ENCODE peak calls at places on chromosomes 7 and 10, in six cellular contexts. One of them, this sample, is unnamed.

GRCh38 chr7:135930565-135931423 is 46.4 kb downstream of the MTPN start:
- DNase-seq in PC-3: peak; percentile 27
- DNase-seq in hepatocyte: no peak
- DNase-seq in IMR-90: peak; percentile 62
- DNase-seq in MM.1S: no peak
- DNase-seq in SK-N-SH: peak; percentile 36
- DNase-seq in this sample: no peak

GRCh38 chr7:90345016-90345415 is 1.5 kb upstream of the GTPBP10 start:
- DNase-seq in hepatocyte: no peak
- DNase-seq in IMR-90: no peak
- DNase-seq in MM.1S: no peak
- DNase-seq in PC-3: no peak
- DNase-seq in SK-N-SH: no peak
- DNase-seq in this sample: no peak

GRCh38 chr7:142583424-142583823 is 165.8 kb upstream of the PRSS1 start:
- DNase-seq in IMR-90: peak; percentile 92
- DNase-seq in MM.1S: peak; percentile 63
- DNase-seq in hepatocyte: peak; percentile 73
- DNase-seq in SK-N-SH: peak; percentile 22
- DNase-seq in PC-3: peak; percentile 90
- DNase-seq in this sample: no peak

GRCh38 chr10:60952846-60953220 is 8.8 kb upstream of the RHOBTB1 start:
- DNase-seq in SK-N-SH: no peak
- DNase-seq in hepatocyte: no peak
- DNase-seq in MM.1S: no peak
- DNase-seq in IMR-90: no peak
- DNase-seq in PC-3: no peak
- DNase-seq in this sample: no peak

GRCh38 chr7:87413951-87414381 is 61.5 kb downstream of the ABCB4 start:
- DNase-seq in SK-N-SH: peak; percentile 33
- DNase-seq in PC-3: peak; percentile 90
- DNase-seq in IMR-90: peak; percentile 84
- DNase-seq in hepatocyte: peak; percentile 15
- DNase-seq in MM.1S: no peak
- DNase-seq in this sample: no peak

GRCh38 chr7:19248681-19249080 is 103.5 kb upstream of the FERD3L start:
- DNase-seq in SK-N-SH: no peak
- DNase-seq in IMR-90: peak; percentile 70
- DNase-seq in PC-3: peak; percentile 7
- DNase-seq in MM.1S: no peak
- DNase-seq in hepatocyte: no peak
- DNase-seq in this sample: no peak

GRCh38 chr10:119533473-119533872 is 9.0 kb downstream of the RGS10 start:
- DNase-seq in PC-3: no peak
- DNase-seq in hepatocyte: no peak
- DNase-seq in SK-N-SH: no peak
- DNase-seq in IMR-90: no peak
- DNase-seq in MM.1S: no peak
- DNase-seq in this sample: no peak

GRCh38 chr7:134307320-134307719 is 9.4 kb downstream of the SLC35B4 start:
- DNase-seq in IMR-90: no peak
- DNase-seq in MM.1S: no peak
- DNase-seq in PC-3: peak; percentile 34
- DNase-seq in SK-N-SH: no peak
- DNase-seq in hepatocyte: no peak
- DNase-seq in this sample: no peak

GRCh38 chr7:136324073-136324704 is 347.0 kb upstream of the MTPN start:
- DNase-seq in MM.1S: no peak
- DNase-seq in hepatocyte: no peak
- DNase-seq in IMR-90: no peak
- DNase-seq in PC-3: no peak
- DNase-seq in SK-N-SH: no peak
- DNase-seq in this sample: no peak

GRCh38 chr7:123635551-123636359 is 19.9 kb upstream of the LMOD2 start:
- DNase-seq in SK-N-SH: peak; percentile 72
- DNase-seq in hepatocyte: peak; percentile 56
- DNase-seq in MM.1S: peak; percentile 21
- DNase-seq in IMR-90: peak; percentile 61
- DNase-seq in PC-3: peak; percentile 55
- DNase-seq in this sample: peak; percentile 17

GRCh38 chr7:44196450-44196872 is 4.3 kb upstream of the YKT6 start:
- DNase-seq in MM.1S: peak; percentile 24
- DNase-seq in SK-N-SH: peak; percentile 81
- DNase-seq in IMR-90: peak; percentile 54
- DNase-seq in hepatocyte: peak; percentile 75
- DNase-seq in PC-3: peak; percentile 66
- DNase-seq in this sample: peak; percentile 75

GRCh38 chr10:82811621-82812020 is 936.6 kb downstream of the NRG3 start:
- DNase-seq in IMR-90: no peak
- DNase-seq in SK-N-SH: peak; percentile 11
- DNase-seq in PC-3: no peak
- DNase-seq in MM.1S: peak; percentile 21
- DNase-seq in hepatocyte: no peak
- DNase-seq in this sample: peak; percentile 28

GRCh38 chr10:13105184-13105583 is 5.2 kb downstream of the OPTN start:
- DNase-seq in IMR-90: peak; percentile 33
- DNase-seq in MM.1S: no peak
- DNase-seq in SK-N-SH: no peak
- DNase-seq in hepatocyte: no peak
- DNase-seq in PC-3: no peak
- DNase-seq in this sample: no peak

GRCh38 chr7:35617076-35617475 is 77.9 kb downstream of the HERPUD2 start:
- DNase-seq in SK-N-SH: no peak
- DNase-seq in IMR-90: peak; percentile 56
- DNase-seq in MM.1S: no peak
- DNase-seq in hepatocyte: no peak
- DNase-seq in PC-3: no peak
- DNase-seq in this sample: no peak

GRCh38 chr7:93120981-93121549 is 3.3 kb upstream of the SAMD9 start:
- DNase-seq in SK-N-SH: no peak
- DNase-seq in hepatocyte: no peak
- DNase-seq in IMR-90: no peak
- DNase-seq in MM.1S: no peak
- DNase-seq in PC-3: no peak
- DNase-seq in this sample: no peak

GRCh38 chr7:18685961-18686360 is 190.4 kb downstream of the HDAC9 start:
- DNase-seq in SK-N-SH: no peak
- DNase-seq in PC-3: peak; percentile 22
- DNase-seq in IMR-90: peak; percentile 67
- DNase-seq in hepatocyte: no peak
- DNase-seq in MM.1S: no peak
- DNase-seq in this sample: no peak

GRCh38 chr10:8346861-8347260 is 292.4 kb downstream of the GATA3 start:
- DNase-seq in IMR-90: no peak
- DNase-seq in MM.1S: no peak
- DNase-seq in PC-3: no peak
- DNase-seq in hepatocyte: peak; percentile 14
- DNase-seq in SK-N-SH: no peak
- DNase-seq in this sample: no peak

GRCh38 chr7:134593530-134594392 is 44.9 kb downstream of the AKR1B15 start:
- DNase-seq in PC-3: peak; percentile 63
- DNase-seq in IMR-90: peak; percentile 95
- DNase-seq in SK-N-SH: peak; percentile 10
- DNase-seq in MM.1S: no peak
- DNase-seq in hepatocyte: peak; percentile 35
- DNase-seq in this sample: no peak

GRCh38 chr7:77482015-77482414 is 55.1 kb upstream of the PTPN12 start:
- DNase-seq in hepatocyte: peak; percentile 76
- DNase-seq in SK-N-SH: no peak
- DNase-seq in IMR-90: no peak
- DNase-seq in MM.1S: no peak
- DNase-seq in PC-3: peak; percentile 89
- DNase-seq in this sample: no peak

GRCh38 chr7:1715671-1716074 is 45.6 kb downstream of the ELFN1 start:
- DNase-seq in hepatocyte: no peak
- DNase-seq in MM.1S: no peak
- DNase-seq in PC-3: no peak
- DNase-seq in SK-N-SH: no peak
- DNase-seq in IMR-90: no peak
- DNase-seq in this sample: no peak

GRCh38 chr10:34494012-34494411 is 321.1 kb downstream of the PARD3 start:
- DNase-seq in IMR-90: peak; percentile 21
- DNase-seq in hepatocyte: no peak
- DNase-seq in SK-N-SH: no peak
- DNase-seq in MM.1S: no peak
- DNase-seq in PC-3: no peak
- DNase-seq in this sample: no peak

GRCh38 chr7:29248713-29249382 is 54.3 kb downstream of the CHN2 start:
- DNase-seq in hepatocyte: peak; percentile 44
- DNase-seq in MM.1S: no peak
- DNase-seq in SK-N-SH: no peak
- DNase-seq in PC-3: no peak
- DNase-seq in IMR-90: no peak
- DNase-seq in this sample: no peak

GRCh38 chr7:31663072-31663471 is 23.9 kb upstream of the PPP1R17 start:
- DNase-seq in hepatocyte: no peak
- DNase-seq in PC-3: peak; percentile 36
- DNase-seq in IMR-90: no peak
- DNase-seq in MM.1S: no peak
- DNase-seq in SK-N-SH: no peak
- DNase-seq in this sample: no peak

GRCh38 chr10:104614245-104614831 is 26.8 kb upstream of the SORCS3 start:
- DNase-seq in hepatocyte: peak; percentile 17
- DNase-seq in PC-3: peak; percentile 51
- DNase-seq in MM.1S: peak; percentile 46
- DNase-seq in IMR-90: peak; percentile 3
- DNase-seq in SK-N-SH: peak; percentile 52
- DNase-seq in this sample: peak; percentile 20

GRCh38 chr10:76231258-76231934 is 800.0 kb downstream of the LRMDA start:
- DNase-seq in PC-3: no peak
- DNase-seq in IMR-90: peak; percentile 2
- DNase-seq in SK-N-SH: no peak
- DNase-seq in MM.1S: no peak
- DNase-seq in hepatocyte: no peak
- DNase-seq in this sample: no peak
- H2AFZ ChIP-seq in PC-3: no peak overlapping the region
- H2AFZ ChIP-seq in IMR-90: no peak overlapping the region
- H2AFZ ChIP-seq in SK-N-SH: peak overlapping the region; percentile 56
- H2AFZ ChIP-seq in MM.1S: no peak overlapping the region
- H2AFZ ChIP-seq in hepatocyte: no peak overlapping the region
- H2AFZ ChIP-seq in this sample: no peak overlapping the region

GRCh38 chr10:11505636-11506035 is 105.8 kb downstream of the USP6NL start:
- DNase-seq in PC-3: no peak
- DNase-seq in IMR-90: no peak
- DNase-seq in MM.1S: no peak
- DNase-seq in hepatocyte: no peak
- DNase-seq in SK-N-SH: no peak
- DNase-seq in this sample: no peak
- H3K36me3 ChIP-seq in PC-3: no peaks in the 10 kb centered on the region
- H3K36me3 ChIP-seq in IMR-90: no peaks in the 10 kb centered on the region
- H3K36me3 ChIP-seq in MM.1S: no peaks in the 10 kb centered on the region
- H3K36me3 ChIP-seq in hepatocyte: no peaks in the 10 kb centered on the region
- H3K36me3 ChIP-seq in SK-N-SH: peaks cover 12% of the 10 kb centered on the region
- H3K36me3 ChIP-seq in this sample: peaks cover 81% of the 10 kb centered on the region

GRCh38 chr7:26397786-26398435 is 106.2 kb downstream of the SNX10 start:
- DNase-seq in hepatocyte: peak; percentile 51
- DNase-seq in MM.1S: peak; percentile 38
- DNase-seq in SK-N-SH: peak; percentile 89
- DNase-seq in IMR-90: no peak
- DNase-seq in PC-3: peak; percentile 14
- DNase-seq in this sample: peak; percentile 68
- H2AFZ ChIP-seq in hepatocyte: peak overlapping the region; percentile 80
- H2AFZ ChIP-seq in MM.1S: peak overlapping the region; percentile 75
- H2AFZ ChIP-seq in SK-N-SH: peak overlapping the region; percentile 69
- H2AFZ ChIP-seq in IMR-90: peak overlapping the region; percentile 92
- H2AFZ ChIP-seq in PC-3: peak overlapping the region; percentile 90
- H2AFZ ChIP-seq in this sample: peak overlapping the region; percentile 94

GRCh38 chr7:130877676-130878305 is 143.8 kb upstream of the KLF14 start:
- DNase-seq in MM.1S: no peak
- DNase-seq in PC-3: no peak
- DNase-seq in SK-N-SH: no peak
- DNase-seq in hepatocyte: no peak
- DNase-seq in IMR-90: peak; percentile 17
- DNase-seq in this sample: no peak
- H3K36me3 ChIP-seq in MM.1S: peaks cover 8% of the 10 kb centered on the region
- H3K36me3 ChIP-seq in PC-3: peaks cover 64% of the 10 kb centered on the region
- H3K36me3 ChIP-seq in SK-N-SH: peaks cover 95% of the 10 kb centered on the region
- H3K36me3 ChIP-seq in hepatocyte: no peaks in the 10 kb centered on the region
- H3K36me3 ChIP-seq in IMR-90: peaks cover 70% of the 10 kb centered on the region
- H3K36me3 ChIP-seq in this sample: peaks cover 16% of the 10 kb centered on the region

DNA sequence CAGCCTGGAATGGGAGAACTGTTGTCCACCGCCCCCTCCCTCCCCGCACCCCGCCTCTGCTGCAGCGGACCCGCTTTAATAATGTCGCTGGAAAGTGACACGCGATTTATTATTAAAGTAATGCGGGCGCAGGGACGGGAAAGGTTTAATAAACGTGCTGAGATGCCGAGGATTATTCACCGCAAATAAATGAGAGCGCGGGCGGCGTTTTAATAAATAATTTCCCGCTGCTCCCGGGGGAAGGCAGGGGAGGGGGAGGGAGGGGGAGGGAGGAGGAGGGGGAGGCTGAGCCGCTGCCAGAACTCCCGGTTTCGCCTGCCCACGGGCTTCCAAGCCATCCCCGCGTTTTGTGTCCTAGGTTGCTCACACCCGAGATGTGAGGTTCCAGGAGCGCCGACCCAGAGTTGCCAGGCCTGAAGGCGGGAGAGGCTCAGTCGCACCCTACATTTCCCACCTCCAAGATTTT is 5.1 kb downstream of the KAZALD1 start:
- DNase-seq in MM.1S: no peak
- DNase-seq in PC-3: no peak
- DNase-seq in IMR-90: no peak
- DNase-seq in hepatocyte: peak; percentile 45
- DNase-seq in SK-N-SH: peak; percentile 73
- DNase-seq in this sample: peak; percentile 11
- H2AFZ ChIP-seq in MM.1S: peak overlapping the region; percentile 89
- H2AFZ ChIP-seq in PC-3: peak overlapping the region; percentile 86
- H2AFZ ChIP-seq in IMR-90: peak overlapping the region; percentile 93
- H2AFZ ChIP-seq in hepatocyte: peak overlapping the region; percentile 44
- H2AFZ ChIP-seq in SK-N-SH: peak overlapping the region; percentile 87
- H2AFZ ChIP-seq in this sample: peak overlapping the region; percentile 87

GRCh38 chr7:55148992-55149391 is 130.2 kb downstream of the EGFR start:
- DNase-seq in PC-3: no peak
- DNase-seq in MM.1S: no peak
- DNase-seq in hepatocyte: no peak
- DNase-seq in IMR-90: peak; percentile 32
- DNase-seq in SK-N-SH: no peak
- DNase-seq in this sample: no peak
- H3K36me3 ChIP-seq in PC-3: peaks cover 48% of the 10 kb centered on the region
- H3K36me3 ChIP-seq in MM.1S: no peaks in the 10 kb centered on the region
- H3K36me3 ChIP-seq in hepatocyte: no peaks in the 10 kb centered on the region
- H3K36me3 ChIP-seq in IMR-90: peaks cover 72% of the 10 kb centered on the region
- H3K36me3 ChIP-seq in SK-N-SH: peaks cover 85% of the 10 kb centered on the region
- H3K36me3 ChIP-seq in this sample: no peaks in the 10 kb centered on the region

This sample was measured in OCI-LY7.